ENCODE peak calls at places on chromosome 17, in seven cellular contexts. One of them, this sample, is unnamed.

GRCh38 chr17:50051082-50051576 is 4.8 kb upstream of the ITGA3 start:
- DNase-seq in NCI-H1092 treated with DMSO at 0.1 percent for 48 hours: no peak
- DNase-seq in MV-4-11: peak; percentile 54
- DNase-seq in tibial nerve: no peak
- DNase-seq in GM12865: peak; percentile 47
- DNase-seq in activated gamma-delta T cell treated with anti-CD3 and anti-CD28 coated beads, Interleukin-2, amount 50 U/mL, for 16 hours: no peak
- DNase-seq in NCI-H1048: no peak
- DNase-seq in this sample: no peak

GRCh38 chr17:32909787-32910369 is 18.1 kb upstream of the TMEM98 start:
- DNase-seq in activated gamma-delta T cell treated with anti-CD3 and anti-CD28 coated beads, Interleukin-2, amount 50 U/mL, for 16 hours: no peak
- DNase-seq in tibial nerve: peak; percentile 92
- DNase-seq in NCI-H1092 treated with DMSO at 0.1 percent for 48 hours: peak; percentile 38
- DNase-seq in MV-4-11: peak; percentile 49
- DNase-seq in NCI-H1048: peak; percentile 25
- DNase-seq in GM12865: peak; percentile 86
- DNase-seq in this sample: peak; percentile 73

GRCh38 chr17:77875051-77875780 is 83.3 kb upstream of the TNRC6C start:
- DNase-seq in tibial nerve: no peak
- DNase-seq in NCI-H1092 treated with DMSO at 0.1 percent for 48 hours: no peak
- DNase-seq in NCI-H1048: no peak
- DNase-seq in GM12865: no peak
- DNase-seq in MV-4-11: peak; percentile 29
- DNase-seq in activated gamma-delta T cell treated with anti-CD3 and anti-CD28 coated beads, Interleukin-2, amount 50 U/mL, for 16 hours: no peak
- DNase-seq in this sample: no peak

GRCh38 chr17:56870163-56870651 is 36.3 kb downstream of the DGKE start:
- DNase-seq in activated gamma-delta T cell treated with anti-CD3 and anti-CD28 coated beads, Interleukin-2, amount 50 U/mL, for 16 hours: no peak
- DNase-seq in MV-4-11: no peak
- DNase-seq in NCI-H1048: no peak
- DNase-seq in tibial nerve: no peak
- DNase-seq in GM12865: peak; percentile 76
- DNase-seq in NCI-H1092 treated with DMSO at 0.1 percent for 48 hours: no peak
- DNase-seq in this sample: no peak

GRCh38 chr17:47801176-47801765 is 20.3 kb downstream of the OSBPL7 start:
- DNase-seq in tibial nerve: no peak
- DNase-seq in GM12865: no peak
- DNase-seq in MV-4-11: no peak
- DNase-seq in NCI-H1092 treated with DMSO at 0.1 percent for 48 hours: no peak
- DNase-seq in activated gamma-delta T cell treated with anti-CD3 and anti-CD28 coated beads, Interleukin-2, amount 50 U/mL, for 16 hours: no peak
- DNase-seq in NCI-H1048: no peak
- DNase-seq in this sample: no peak

GRCh38 chr17:4739122-4740024 is at the start of the genes CXCL16 and ZMYND15:
- DNase-seq in tibial nerve: no peak
- DNase-seq in NCI-H1092 treated with DMSO at 0.1 percent for 48 hours: no peak
- DNase-seq in activated gamma-delta T cell treated with anti-CD3 and anti-CD28 coated beads, Interleukin-2, amount 50 U/mL, for 16 hours: no peak
- DNase-seq in GM12865: peak; percentile 50
- DNase-seq in NCI-H1048: no peak
- DNase-seq in MV-4-11: no peak
- DNase-seq in this sample: no peak

GRCh38 chr17:47894498-47895253 is 1.4 kb upstream of the SP2 start:
- DNase-seq in activated gamma-delta T cell treated with anti-CD3 and anti-CD28 coated beads, Interleukin-2, amount 50 U/mL, for 16 hours: no peak
- DNase-seq in NCI-H1092 treated with DMSO at 0.1 percent for 48 hours: no peak
- DNase-seq in MV-4-11: no peak
- DNase-seq in NCI-H1048: no peak
- DNase-seq in GM12865: no peak
- DNase-seq in tibial nerve: no peak
- DNase-seq in this sample: no peak

GRCh38 chr17:32285770-32286517 is 20.3 kb downstream of the RHBDL3 start:
- DNase-seq in NCI-H1092 treated with DMSO at 0.1 percent for 48 hours: peak; percentile 11
- DNase-seq in MV-4-11: peak; percentile 26
- DNase-seq in tibial nerve: no peak
- DNase-seq in GM12865: no peak
- DNase-seq in NCI-H1048: no peak
- DNase-seq in activated gamma-delta T cell treated with anti-CD3 and anti-CD28 coated beads, Interleukin-2, amount 50 U/mL, for 16 hours: no peak
- DNase-seq in this sample: no peak

GRCh38 chr17:74842146-74842598 is 17.5 kb downstream of the GRIN2C start:
- DNase-seq in tibial nerve: no peak
- DNase-seq in NCI-H1092 treated with DMSO at 0.1 percent for 48 hours: no peak
- DNase-seq in GM12865: no peak
- DNase-seq in activated gamma-delta T cell treated with anti-CD3 and anti-CD28 coated beads, Interleukin-2, amount 50 U/mL, for 16 hours: no peak
- DNase-seq in MV-4-11: no peak
- DNase-seq in NCI-H1048: no peak
- DNase-seq in this sample: no peak

GRCh38 chr17:76598004-76598439 is 12.4 kb upstream of the ST6GALNAC2 start:
- DNase-seq in GM12865: no peak
- DNase-seq in NCI-H1048: no peak
- DNase-seq in MV-4-11: peak; percentile 71
- DNase-seq in tibial nerve: no peak
- DNase-seq in NCI-H1092 treated with DMSO at 0.1 percent for 48 hours: peak; percentile 51
- DNase-seq in activated gamma-delta T cell treated with anti-CD3 and anti-CD28 coated beads, Interleukin-2, amount 50 U/mL, for 16 hours: no peak
- DNase-seq in this sample: peak; percentile 70

GRCh38 chr17:39665642-39666221 is 583 bp downstream of the TCAP start:
- DNase-seq in tibial nerve: no peak
- DNase-seq in GM12865: no peak
- DNase-seq in NCI-H1092 treated with DMSO at 0.1 percent for 48 hours: peak; percentile 46
- DNase-seq in activated gamma-delta T cell treated with anti-CD3 and anti-CD28 coated beads, Interleukin-2, amount 50 U/mL, for 16 hours: no peak
- DNase-seq in MV-4-11: no peak
- DNase-seq in NCI-H1048: no peak
- DNase-seq in this sample: no peak

GRCh38 chr17:18166894-18167293 is 16.7 kb upstream of the ALKBH5 start:
- DNase-seq in NCI-H1092 treated with DMSO at 0.1 percent for 48 hours: no peak
- DNase-seq in NCI-H1048: no peak
- DNase-seq in GM12865: no peak
- DNase-seq in activated gamma-delta T cell treated with anti-CD3 and anti-CD28 coated beads, Interleukin-2, amount 50 U/mL, for 16 hours: no peak
- DNase-seq in tibial nerve: no peak
- DNase-seq in MV-4-11: no peak
- DNase-seq in this sample: no peak

GRCh38 chr17:19978206-19978802 is 676 bp upstream of the AKAP10 start:
- DNase-seq in activated gamma-delta T cell treated with anti-CD3 and anti-CD28 coated beads, Interleukin-2, amount 50 U/mL, for 16 hours: no peak
- DNase-seq in NCI-H1092 treated with DMSO at 0.1 percent for 48 hours: no peak
- DNase-seq in MV-4-11: peak; percentile 90
- DNase-seq in NCI-H1048: no peak
- DNase-seq in GM12865: no peak
- DNase-seq in tibial nerve: no peak
- DNase-seq in this sample: no peak

GRCh38 chr17:38361700-38362465 is 10.2 kb downstream of the SOCS7 start:
- DNase-seq in NCI-H1048: no peak
- DNase-seq in GM12865: no peak
- DNase-seq in activated gamma-delta T cell treated with anti-CD3 and anti-CD28 coated beads, Interleukin-2, amount 50 U/mL, for 16 hours: no peak
- DNase-seq in MV-4-11: no peak
- DNase-seq in NCI-H1092 treated with DMSO at 0.1 percent for 48 hours: no peak
- DNase-seq in tibial nerve: no peak
- DNase-seq in this sample: no peak

GRCh38 chr17:10041287-10041612 is 136.2 kb upstream of the RCVRN start:
- DNase-seq in activated gamma-delta T cell treated with anti-CD3 and anti-CD28 coated beads, Interleukin-2, amount 50 U/mL, for 16 hours: no peak
- DNase-seq in MV-4-11: no peak
- DNase-seq in GM12865: no peak
- DNase-seq in NCI-H1048: no peak
- DNase-seq in tibial nerve: no peak
- DNase-seq in NCI-H1092 treated with DMSO at 0.1 percent for 48 hours: no peak
- DNase-seq in this sample: no peak

GRCh38 chr17:49696233-49696761 is 11.5 kb downstream of the SLC35B1 start:
- DNase-seq in NCI-H1092 treated with DMSO at 0.1 percent for 48 hours: no peak
- DNase-seq in activated gamma-delta T cell treated with anti-CD3 and anti-CD28 coated beads, Interleukin-2, amount 50 U/mL, for 16 hours: peak; percentile 69
- DNase-seq in tibial nerve: no peak
- DNase-seq in MV-4-11: peak; percentile 93
- DNase-seq in NCI-H1048: no peak
- DNase-seq in GM12865: peak; percentile 83
- DNase-seq in this sample: no peak

GRCh38 chr17:80531400-80531799 is 13.2 kb upstream of the RPTOR start:
- DNase-seq in tibial nerve: no peak
- DNase-seq in GM12865: no peak
- DNase-seq in activated gamma-delta T cell treated with anti-CD3 and anti-CD28 coated beads, Interleukin-2, amount 50 U/mL, for 16 hours: no peak
- DNase-seq in NCI-H1048: no peak
- DNase-seq in MV-4-11: no peak
- DNase-seq in NCI-H1092 treated with DMSO at 0.1 percent for 48 hours: no peak
- DNase-seq in this sample: no peak

GRCh38 chr17:7220593-7221280 is 999 bp downstream of the ACADVL start:
- DNase-seq in activated gamma-delta T cell treated with anti-CD3 and anti-CD28 coated beads, Interleukin-2, amount 50 U/mL, for 16 hours: peak; percentile 35
- DNase-seq in MV-4-11: peak; percentile 56
- DNase-seq in NCI-H1092 treated with DMSO at 0.1 percent for 48 hours: peak; percentile 29
- DNase-seq in GM12865: peak; percentile 80
- DNase-seq in NCI-H1048: no peak
- DNase-seq in tibial nerve: no peak
- DNase-seq in this sample: no peak

GRCh38 chr17:58665946-58666857 is 25.6 kb downstream of the TEX14 start:
- DNase-seq in MV-4-11: no peak
- DNase-seq in NCI-H1048: no peak
- DNase-seq in tibial nerve: no peak
- DNase-seq in activated gamma-delta T cell treated with anti-CD3 and anti-CD28 coated beads, Interleukin-2, amount 50 U/mL, for 16 hours: no peak
- DNase-seq in GM12865: no peak
- DNase-seq in NCI-H1092 treated with DMSO at 0.1 percent for 48 hours: no peak
- DNase-seq in this sample: no peak

GRCh38 chr17:8119575-8120519 is 1.5 kb upstream of the ALOXE3 start:
- DNase-seq in MV-4-11: peak; percentile 91
- DNase-seq in activated gamma-delta T cell treated with anti-CD3 and anti-CD28 coated beads, Interleukin-2, amount 50 U/mL, for 16 hours: peak; percentile 70
- DNase-seq in NCI-H1092 treated with DMSO at 0.1 percent for 48 hours: peak; percentile 84
- DNase-seq in GM12865: peak; percentile 95
- DNase-seq in tibial nerve: peak; percentile 89
- DNase-seq in NCI-H1048: peak; percentile 44
- DNase-seq in this sample: peak; percentile 86

GRCh38 chr17:32152130-32152529 is 9.8 kb downstream of the RHOT1 start:
- DNase-seq in MV-4-11: peak; percentile 72
- DNase-seq in NCI-H1092 treated with DMSO at 0.1 percent for 48 hours: no peak
- DNase-seq in NCI-H1048: no peak
- DNase-seq in activated gamma-delta T cell treated with anti-CD3 and anti-CD28 coated beads, Interleukin-2, amount 50 U/mL, for 16 hours: no peak
- DNase-seq in tibial nerve: peak; percentile 9
- DNase-seq in GM12865: no peak
- DNase-seq in this sample: no peak

GRCh38 chr17:3896108-3897099 is 3.6 kb upstream of the CAMKK1 start:
- DNase-seq in activated gamma-delta T cell treated with anti-CD3 and anti-CD28 coated beads, Interleukin-2, amount 50 U/mL, for 16 hours: no peak
- DNase-seq in GM12865: no peak
- DNase-seq in NCI-H1092 treated with DMSO at 0.1 percent for 48 hours: peak; percentile 42
- DNase-seq in tibial nerve: no peak
- DNase-seq in NCI-H1048: no peak
- DNase-seq in MV-4-11: no peak
- DNase-seq in this sample: no peak